ENCODE peak calls at places on chromosomes 2 and 18, in five cellular contexts. One of them, this sample, is unnamed.

GRCh38 chr18:50466634-50467033 is 91.8 kb downstream of the SKA1 start:
- DNase-seq in NCI-H69: no peak
- DNase-seq in naive thymus-derived CD8-positive, alpha-beta T cell: no peak
- DNase-seq in CD4-positive, alpha-beta T cell: no peak
- DNase-seq in WTC11: no peak
- DNase-seq in this sample: no peak

GRCh38 chr2:233422050-233422639 is 67.9 kb downstream of the DGKD start:
- DNase-seq in WTC11: no peak
- DNase-seq in NCI-H69: peak; percentile 26
- DNase-seq in CD4-positive, alpha-beta T cell: peak; percentile 67
- DNase-seq in naive thymus-derived CD8-positive, alpha-beta T cell: peak; percentile 79
- DNase-seq in this sample: peak; percentile 75

GRCh38 chr18:29096380-29096779 is 919.5 kb upstream of the CDH2 start:
- DNase-seq in NCI-H69: no peak
- DNase-seq in naive thymus-derived CD8-positive, alpha-beta T cell: no peak
- DNase-seq in CD4-positive, alpha-beta T cell: no peak
- DNase-seq in WTC11: no peak
- DNase-seq in this sample: no peak

GRCh38 chr2:10039658-10040410 is 3.5 kb upstream of the KLF11 start:
- DNase-seq in naive thymus-derived CD8-positive, alpha-beta T cell: no peak
- DNase-seq in WTC11: no peak
- DNase-seq in CD4-positive, alpha-beta T cell: no peak
- DNase-seq in NCI-H69: no peak
- DNase-seq in this sample: no peak

GRCh38 chr2:236782938-236783337 is 213.3 kb downstream of the ACKR3 start:
- DNase-seq in NCI-H69: no peak
- DNase-seq in WTC11: no peak
- DNase-seq in naive thymus-derived CD8-positive, alpha-beta T cell: no peak
- DNase-seq in CD4-positive, alpha-beta T cell: no peak
- DNase-seq in this sample: no peak

GRCh38 chr2:180038997-180039396 is 31.9 kb upstream of the CWC22 start:
- DNase-seq in NCI-H69: no peak
- DNase-seq in CD4-positive, alpha-beta T cell: no peak
- DNase-seq in naive thymus-derived CD8-positive, alpha-beta T cell: no peak
- DNase-seq in WTC11: no peak
- DNase-seq in this sample: no peak

GRCh38 chr2:109466674-109467575 is 146.8 kb downstream of the SEPTIN10 start:
- DNase-seq in CD4-positive, alpha-beta T cell: no peak
- DNase-seq in WTC11: no peak
- DNase-seq in NCI-H69: no peak
- DNase-seq in naive thymus-derived CD8-positive, alpha-beta T cell: no peak
- DNase-seq in this sample: no peak

GRCh38 chr2:219453691-219454131 is 19.1 kb downstream of the SPEG start:
- DNase-seq in CD4-positive, alpha-beta T cell: no peak
- DNase-seq in NCI-H69: peak; percentile 87
- DNase-seq in WTC11: no peak
- DNase-seq in naive thymus-derived CD8-positive, alpha-beta T cell: no peak
- DNase-seq in this sample: no peak

GRCh38 chr2:20224191-20224715 is 677 bp downstream of the SDC1 start:
- DNase-seq in NCI-H69: peak; percentile 42
- DNase-seq in WTC11: no peak
- DNase-seq in CD4-positive, alpha-beta T cell: no peak
- DNase-seq in naive thymus-derived CD8-positive, alpha-beta T cell: no peak
- DNase-seq in this sample: no peak

GRCh38 chr2:71935291-71935848 is 212.3 kb downstream of the CYP26B1 start:
- DNase-seq in naive thymus-derived CD8-positive, alpha-beta T cell: no peak
- DNase-seq in CD4-positive, alpha-beta T cell: no peak
- DNase-seq in NCI-H69: no peak
- DNase-seq in WTC11: no peak
- DNase-seq in this sample: no peak

GRCh38 chr2:216866515-216867095 is 6.7 kb upstream of the TNP1 start:
- DNase-seq in naive thymus-derived CD8-positive, alpha-beta T cell: no peak
- DNase-seq in WTC11: no peak
- DNase-seq in CD4-positive, alpha-beta T cell: no peak
- DNase-seq in NCI-H69: no peak
- DNase-seq in this sample: peak; percentile 7

GRCh38 chr2:1661891-1662605 is 82.3 kb downstream of the PXDN start:
- DNase-seq in WTC11: no peak
- DNase-seq in naive thymus-derived CD8-positive, alpha-beta T cell: no peak
- DNase-seq in CD4-positive, alpha-beta T cell: no peak
- DNase-seq in NCI-H69: no peak
- DNase-seq in this sample: no peak

GRCh38 chr18:64966667-64967066 is 784.1 kb upstream of the CDH7 start:
- DNase-seq in NCI-H69: peak; percentile 98
- DNase-seq in WTC11: peak; percentile 33
- DNase-seq in CD4-positive, alpha-beta T cell: no peak
- DNase-seq in naive thymus-derived CD8-positive, alpha-beta T cell: no peak
- DNase-seq in this sample: no peak

GRCh38 chr2:61995059-61995458 is 89.6 kb downstream of the COMMD1 start:
- DNase-seq in naive thymus-derived CD8-positive, alpha-beta T cell: no peak
- DNase-seq in CD4-positive, alpha-beta T cell: no peak
- DNase-seq in NCI-H69: no peak
- DNase-seq in WTC11: no peak
- DNase-seq in this sample: no peak

GRCh38 chr2:177254433-177255226 is 9.9 kb downstream of the NFE2L2 start:
- DNase-seq in NCI-H69: peak; percentile 53
- DNase-seq in CD4-positive, alpha-beta T cell: no peak
- DNase-seq in WTC11: peak; percentile 86
- DNase-seq in naive thymus-derived CD8-positive, alpha-beta T cell: no peak
- DNase-seq in this sample: no peak

This sample was measured in Jurkat, Clone E6-1.